ENCODE peak calls at places on chromosome 15, in five cellular contexts. L, B, R, F and K are unnamed samples.

GRCh38 chr15:41656188-41656587 is 4.0 kb upstream of the MGA start:
- DNase-seq in B (no peak), L (no peak), R (no peak), F (no peak), K (no peak)

GRCh38 chr15:56944485-56944884 is 26.0 kb downstream of the TCF12 start:
- DNase-seq in F (no peak), L (no peak), R (no peak), B (no peak), K (no peak)

GRCh38 chr15:34708422-34708821 is 46.4 kb downstream of the GJD2 start:
- DNase-seq in L (no peak), R (no peak), B (no peak), F (no peak), K (no peak)

GRCh38 chr15:49707598-49707997 is 86.8 kb downstream of the DTWD1 start:
- DNase-seq in B (no peak), F (no peak), R (no peak), L (no peak), K (no peak)

GRCh38 chr15:85494035-85494793 is 113.8 kb downstream of the AKAP13 start:
- DNase-seq in L (no peak), B (no peak), F (no peak), R (no peak), K (no peak)

GRCh38 chr15:77709135-77709886 is 76.6 kb upstream of the LINGO1 start:
- DNase-seq in F (no peak), L (no peak), R (no peak), B (no peak), K (no peak)

GRCh38 chr15:88255496-88256171 is 905 bp downstream of the NTRK3 start:
- DNase-seq in L (no peak), F (no peak), B (peak; percentile 28), R (no peak), K (no peak)

GRCh38 chr15:72113347-72114031 is 4.5 kb downstream of the MYO9A start:
- DNase-seq in R (no peak), B (no peak), F (no peak), L (no peak), K (no peak)

GRCh38 chr15:83436513-83437158 is 10.5 kb upstream of the SH3GL3 start:
- DNase-seq in F (no peak), L (no peak), B (peak; percentile 35), R (no peak), K (no peak)

GRCh38 chr15:60128000-60128376 is 123.9 kb downstream of the FOXB1 start:
- DNase-seq in F (no peak), B (no peak), L (no peak), R (no peak), K (no peak)

GRCh38 chr15:64284037-64284436 is 71.9 kb downstream of the CSNK1G1 start:
- DNase-seq in L (no peak), R (no peak), F (no peak), B (no peak), K (no peak)

GRCh38 chr15:100318880-100319279 is 22.9 kb downstream of the ADAMTS17 start:
- DNase-seq in B (no peak), L (peak; percentile 54), R (no peak), F (no peak), K (no peak)

GRCh38 chr15:74203914-74204431 is 1.4 kb upstream of the STRA6 start:
- DNase-seq in B (no peak), R (no peak), F (no peak), L (no peak), K (no peak)

GRCh38 chr15:74200394-74200793 is 2.2 kb downstream of the STRA6 start:
- DNase-seq in L (no peak), B (no peak), R (no peak), F (no peak), K (no peak)

GRCh38 chr15:28021281-28022039 is 77.7 kb downstream of the OCA2 start:
- DNase-seq in L (no peak), B (no peak), R (no peak), F (no peak), K (no peak)

GRCh38 chr15:71548317-71548908 is 261.9 kb upstream of the NR2E3 start:
- DNase-seq in B (no peak), L (no peak), R (no peak), F (no peak), K (no peak)